ENCODE peak calls at places on chromosomes 6 and 20, in ten cellular contexts. One of them, this sample, is unnamed. For H3K4me1, the result is how much of the 10 kb centered on the place peaks cover.

GRCh38 chr6:20404641-20405032 is 3.0 kb downstream of the E2F3 start:
- DNase-seq in spleen: peak
- DNase-seq in pancreas: peak
- DNase-seq in fibroblast of lung: peak
- DNase-seq in cardiac muscle cell: peak
- DNase-seq in lower lobe of right lung: no peak
- DNase-seq in upper lobe of right lung: no peak
- DNase-seq in sigmoid colon: no peak
- DNase-seq in upper lobe of left lung: peak
- DNase-seq in heart right ventricle: no peak
- DNase-seq in this sample: peak

GRCh38 chr6:110699780-110700179 is 115.5 kb downstream of the CDK19 start:
- DNase-seq in lower lobe of right lung: no peak
- DNase-seq in heart right ventricle: no peak
- DNase-seq in upper lobe of left lung: no peak
- DNase-seq in sigmoid colon: no peak
- DNase-seq in cardiac muscle cell: no peak
- DNase-seq in spleen: no peak
- DNase-seq in upper lobe of right lung: no peak
- DNase-seq in pancreas: no peak
- DNase-seq in fibroblast of lung: no peak
- DNase-seq in this sample: no peak

GRCh38 chr6:75600694-75601265 is 900 bp upstream of the SENP6 start:
- DNase-seq in spleen: no peak
- DNase-seq in heart right ventricle: no peak
- DNase-seq in upper lobe of right lung: no peak
- DNase-seq in pancreas: no peak
- DNase-seq in cardiac muscle cell: no peak
- DNase-seq in upper lobe of left lung: no peak
- DNase-seq in fibroblast of lung: peak
- DNase-seq in lower lobe of right lung: no peak
- DNase-seq in sigmoid colon: no peak
- DNase-seq in this sample: no peak

GRCh38 chr20:11970243-11970836 is 52.6 kb downstream of the BTBD3 start:
- DNase-seq in heart right ventricle: no peak
- DNase-seq in fibroblast of lung: no peak
- DNase-seq in pancreas: no peak
- DNase-seq in spleen: no peak
- DNase-seq in upper lobe of left lung: peak
- DNase-seq in lower lobe of right lung: no peak
- DNase-seq in sigmoid colon: no peak
- DNase-seq in upper lobe of right lung: no peak
- DNase-seq in cardiac muscle cell: no peak
- DNase-seq in this sample: no peak

GRCh38 chr20:1892122-1892385 is 3.2 kb upstream of the SIRPA start:
- DNase-seq in heart right ventricle: no peak
- DNase-seq in lower lobe of right lung: no peak
- DNase-seq in cardiac muscle cell: no peak
- DNase-seq in sigmoid colon: no peak
- DNase-seq in fibroblast of lung: no peak
- DNase-seq in upper lobe of right lung: no peak
- DNase-seq in spleen: peak
- DNase-seq in upper lobe of left lung: no peak
- DNase-seq in pancreas: no peak
- DNase-seq in this sample: no peak

GRCh38 chr6:138099832-138100231 is 7.4 kb downstream of the PERP start:
- DNase-seq in upper lobe of right lung: no peak
- DNase-seq in lower lobe of right lung: no peak
- DNase-seq in spleen: no peak
- DNase-seq in heart right ventricle: no peak
- DNase-seq in upper lobe of left lung: no peak
- DNase-seq in fibroblast of lung: peak
- DNase-seq in cardiac muscle cell: peak
- DNase-seq in pancreas: no peak
- DNase-seq in sigmoid colon: no peak
- DNase-seq in this sample: peak

GRCh38 chr6:49915035-49915434 is 48.7 kb upstream of the CRISP1 start:
- DNase-seq in heart right ventricle: no peak
- DNase-seq in sigmoid colon: no peak
- DNase-seq in fibroblast of lung: no peak
- DNase-seq in upper lobe of left lung: no peak
- DNase-seq in spleen: no peak
- DNase-seq in lower lobe of right lung: no peak
- DNase-seq in upper lobe of right lung: no peak
- DNase-seq in pancreas: no peak
- DNase-seq in cardiac muscle cell: no peak
- DNase-seq in this sample: no peak

GRCh38 chr20:19920388-19921138 is 96.6 kb upstream of the NAA20 start:
- DNase-seq in upper lobe of right lung: no peak
- DNase-seq in upper lobe of left lung: no peak
- DNase-seq in fibroblast of lung: no peak
- DNase-seq in heart right ventricle: no peak
- DNase-seq in sigmoid colon: no peak
- DNase-seq in lower lobe of right lung: no peak
- DNase-seq in pancreas: no peak
- DNase-seq in cardiac muscle cell: no peak
- DNase-seq in spleen: no peak
- DNase-seq in this sample: no peak

GRCh38 chr6:118965843-118966242 is 30.9 kb upstream of the MCM9 start:
- DNase-seq in lower lobe of right lung: no peak
- DNase-seq in sigmoid colon: no peak
- DNase-seq in heart right ventricle: no peak
- DNase-seq in upper lobe of left lung: no peak
- DNase-seq in spleen: no peak
- DNase-seq in fibroblast of lung: no peak
- DNase-seq in upper lobe of right lung: no peak
- DNase-seq in cardiac muscle cell: no peak
- DNase-seq in pancreas: no peak
- DNase-seq in this sample: no peak

GRCh38 chr20:63397946-63398450 is 36.8 kb upstream of the CHRNA4 start:
- DNase-seq in sigmoid colon: no peak
- DNase-seq in fibroblast of lung: no peak
- DNase-seq in upper lobe of right lung: no peak
- DNase-seq in spleen: no peak
- DNase-seq in cardiac muscle cell: no peak
- DNase-seq in lower lobe of right lung: no peak
- DNase-seq in upper lobe of left lung: no peak
- DNase-seq in heart right ventricle: no peak
- DNase-seq in pancreas: no peak
- DNase-seq in this sample: no peak
- H3K27ac ChIP-seq in sigmoid colon: no peak
- H3K27ac ChIP-seq in fibroblast of lung: no peak
- H3K27ac ChIP-seq in upper lobe of right lung: no peak
- H3K27ac ChIP-seq in spleen: no peak
- H3K27ac ChIP-seq in cardiac muscle cell: no peak
- H3K27ac ChIP-seq in lower lobe of right lung: no peak
- H3K27ac ChIP-seq in upper lobe of left lung: no peak
- H3K27ac ChIP-seq in heart right ventricle: no peak
- H3K27ac ChIP-seq in pancreas: no peak
- H3K27ac ChIP-seq in this sample: no peak

DNA sequence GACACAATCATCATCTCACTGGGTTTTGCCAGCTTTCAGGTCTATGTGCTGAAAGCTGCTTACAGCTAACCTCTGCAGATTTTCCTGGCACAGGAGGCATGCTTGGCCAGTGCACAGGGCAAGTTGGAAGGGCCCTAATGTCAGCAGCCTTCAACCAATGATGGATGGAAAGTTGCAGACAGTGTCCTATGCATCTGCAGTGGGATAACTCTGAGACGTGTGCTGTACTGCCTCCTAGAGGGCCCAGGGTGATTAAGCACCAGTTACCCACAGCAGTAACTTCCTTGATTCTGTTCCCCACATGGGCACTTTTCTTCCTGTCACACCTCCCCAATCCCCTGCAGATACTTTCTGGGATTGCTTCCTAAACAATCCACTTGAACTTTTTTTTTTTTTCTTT is 38.6 kb downstream of the OVOL2 start:
- DNase-seq in sigmoid colon: no peak
- DNase-seq in fibroblast of lung: peak
- DNase-seq in lower lobe of right lung: no peak
- DNase-seq in spleen: peak
- DNase-seq in heart right ventricle: no peak
- DNase-seq in upper lobe of right lung: no peak
- DNase-seq in pancreas: no peak
- DNase-seq in cardiac muscle cell: peak
- DNase-seq in upper lobe of left lung: no peak
- DNase-seq in this sample: no peak
- TF ChIP-seq CTCF in sigmoid colon: no peak
- TF ChIP-seq CTCF in fibroblast of lung: peak
- TF ChIP-seq CTCF in lower lobe of right lung: peak
- TF ChIP-seq CTCF in spleen: peak
- TF ChIP-seq CTCF in heart right ventricle: no peak
- TF ChIP-seq CTCF in upper lobe of right lung: peak
- TF ChIP-seq CTCF in pancreas: no peak
- TF ChIP-seq CTCF in cardiac muscle cell: peak
- TF ChIP-seq CTCF in upper lobe of left lung: no peak
- TF ChIP-seq CTCF in this sample: peak

GRCh38 chr6:95243091-95243490 is 334.2 kb upstream of the MANEA start:
- DNase-seq in heart right ventricle: no peak
- DNase-seq in sigmoid colon: no peak
- DNase-seq in fibroblast of lung: no peak
- DNase-seq in lower lobe of right lung: no peak
- DNase-seq in pancreas: no peak
- DNase-seq in cardiac muscle cell: peak
- DNase-seq in spleen: no peak
- DNase-seq in upper lobe of right lung: no peak
- DNase-seq in upper lobe of left lung: no peak
- DNase-seq in this sample: no peak
- H3K4me1 ChIP-seq in heart right ventricle: under half
- H3K4me1 ChIP-seq in sigmoid colon: under half
- H3K4me1 ChIP-seq in fibroblast of lung: under half
- H3K4me1 ChIP-seq in lower lobe of right lung: under half
- H3K4me1 ChIP-seq in pancreas: under half
- H3K4me1 ChIP-seq in cardiac muscle cell: under half
- H3K4me1 ChIP-seq in spleen: under half
- H3K4me1 ChIP-seq in upper lobe of right lung: under half
- H3K4me1 ChIP-seq in upper lobe of left lung: under half
- H3K4me1 ChIP-seq in this sample: under half

GRCh38 chr6:28207244-28208179 is 17.6 kb upstream of the ZSCAN9 start:
- DNase-seq in heart right ventricle: peak
- DNase-seq in upper lobe of right lung: peak
- DNase-seq in fibroblast of lung: peak
- DNase-seq in sigmoid colon: no peak
- DNase-seq in spleen: peak
- DNase-seq in lower lobe of right lung: no peak
- DNase-seq in pancreas: no peak
- DNase-seq in upper lobe of left lung: peak
- DNase-seq in cardiac muscle cell: peak
- DNase-seq in this sample: peak

GRCh38 chr6:28208180-28208659 is 16.9 kb upstream of the ZSCAN9 start:
- DNase-seq in heart right ventricle: no peak
- DNase-seq in pancreas: no peak
- DNase-seq in cardiac muscle cell: no peak
- DNase-seq in fibroblast of lung: peak
- DNase-seq in spleen: no peak
- DNase-seq in lower lobe of right lung: no peak
- DNase-seq in upper lobe of right lung: no peak
- DNase-seq in sigmoid colon: no peak
- DNase-seq in upper lobe of left lung: no peak
- DNase-seq in this sample: no peak

GRCh38 chr6:28209753-28210535 is 15.1 kb upstream of the ZSCAN9 start:
- DNase-seq in pancreas: no peak
- DNase-seq in heart right ventricle: no peak
- DNase-seq in upper lobe of right lung: no peak
- DNase-seq in lower lobe of right lung: no peak
- DNase-seq in cardiac muscle cell: no peak
- DNase-seq in fibroblast of lung: no peak
- DNase-seq in spleen: no peak
- DNase-seq in sigmoid colon: no peak
- DNase-seq in upper lobe of left lung: no peak
- DNase-seq in this sample: peak

GRCh38 chr6:28205879-28206278 is 19.2 kb upstream of the ZSCAN9 start:
- DNase-seq in upper lobe of left lung: no peak
- DNase-seq in sigmoid colon: no peak
- DNase-seq in fibroblast of lung: no peak
- DNase-seq in heart right ventricle: no peak
- DNase-seq in pancreas: no peak
- DNase-seq in cardiac muscle cell: no peak
- DNase-seq in lower lobe of right lung: no peak
- DNase-seq in upper lobe of right lung: no peak
- DNase-seq in spleen: no peak
- DNase-seq in this sample: no peak

DNA sequence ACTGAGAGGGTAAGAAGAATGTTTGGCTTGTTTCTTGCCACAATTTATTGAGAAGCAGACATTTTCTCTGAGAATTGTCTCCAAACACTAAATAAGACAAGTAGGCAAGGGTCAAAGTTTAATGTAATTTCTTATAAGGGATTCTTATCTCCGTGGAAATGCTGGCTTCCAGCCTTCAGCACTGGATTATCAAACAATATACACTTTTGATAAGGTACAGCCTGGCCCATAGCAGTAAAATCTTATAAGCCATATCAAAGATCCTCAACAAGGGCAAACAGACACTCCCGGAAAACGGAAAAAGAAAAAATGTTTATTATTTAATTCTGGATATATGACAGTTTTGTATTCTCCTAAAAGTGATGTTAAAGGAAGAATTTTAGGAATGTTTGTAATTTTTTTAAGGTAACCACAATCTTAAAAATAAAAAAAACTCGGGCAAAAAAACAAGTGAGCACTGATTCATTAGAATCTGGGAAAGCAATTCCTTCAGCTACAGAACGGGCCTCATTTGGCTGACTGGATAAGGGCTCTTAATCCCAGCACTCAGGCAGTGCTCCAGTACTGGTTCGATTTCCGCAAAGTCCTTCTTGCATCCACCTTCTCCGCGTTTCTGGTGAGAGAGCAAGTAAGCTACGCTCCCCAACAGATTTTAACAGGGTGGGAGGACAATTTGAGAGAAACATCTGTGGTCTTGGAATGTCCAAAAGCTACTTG is 18.4 kb upstream of the ZSCAN9 start:
- DNase-seq in sigmoid colon: no peak
- DNase-seq in cardiac muscle cell: no peak
- DNase-seq in fibroblast of lung: peak
- DNase-seq in heart right ventricle: no peak
- DNase-seq in pancreas: no peak
- DNase-seq in upper lobe of left lung: peak
- DNase-seq in upper lobe of right lung: no peak
- DNase-seq in spleen: no peak
- DNase-seq in lower lobe of right lung: no peak
- DNase-seq in this sample: no peak
- H3K27ac ChIP-seq in sigmoid colon: no peak
- H3K27ac ChIP-seq in cardiac muscle cell: no peak
- H3K27ac ChIP-seq in fibroblast of lung: no peak
- H3K27ac ChIP-seq in heart right ventricle: no peak
- H3K27ac ChIP-seq in pancreas: no peak
- H3K27ac ChIP-seq in upper lobe of left lung: no peak
- H3K27ac ChIP-seq in upper lobe of right lung: no peak
- H3K27ac ChIP-seq in spleen: no peak
- H3K27ac ChIP-seq in lower lobe of right lung: no peak
- H3K27ac ChIP-seq in this sample: no peak

GRCh38 chr6:12504325-12504966 is 212.1 kb upstream of the PHACTR1 start:
- DNase-seq in fibroblast of lung: no peak
- DNase-seq in upper lobe of right lung: no peak
- DNase-seq in cardiac muscle cell: no peak
- DNase-seq in lower lobe of right lung: no peak
- DNase-seq in heart right ventricle: no peak
- DNase-seq in sigmoid colon: no peak
- DNase-seq in upper lobe of left lung: no peak
- DNase-seq in pancreas: peak
- DNase-seq in spleen: no peak
- DNase-seq in this sample: peak
- TF ChIP-seq CTCF in fibroblast of lung: peak
- TF ChIP-seq CTCF in upper lobe of right lung: peak
- TF ChIP-seq CTCF in cardiac muscle cell: peak
- TF ChIP-seq CTCF in lower lobe of right lung: peak
- TF ChIP-seq CTCF in heart right ventricle: no peak
- TF ChIP-seq CTCF in sigmoid colon: peak
- TF ChIP-seq CTCF in upper lobe of left lung: peak
- TF ChIP-seq CTCF in pancreas: peak
- TF ChIP-seq CTCF in spleen: peak
- TF ChIP-seq CTCF in this sample: peak

This sample was measured in foreskin keratinocyte.